ENCODE peak calls at places on chromosomes 1 and 21, in four cellular contexts. D is uterus, W is AG04449, I is esophagus squamous epithelium. H is an unnamed sample.

GRCh38 chr21:33496345-33496744 is 4.8 kb upstream of the DNAJC28 start:
- DNase-seq in I (no peak), D (no peak), W (no peak), H (no peak)

GRCh38 chr1:168637350-168637991 is 61.1 kb downstream of the XCL1 start:
- DNase-seq in W (no peak), I (no peak), D (no peak), H (peak)

GRCh38 chr21:46320331-46320801 is 3.3 kb downstream of the C21orf58 start:
- DNase-seq in I (no peak), W (no peak), D (no peak), H (no peak)

GRCh38 chr1:116133696-116134095 is 22.5 kb downstream of the MAB21L3 start:
- DNase-seq in W (no peak), I (no peak), D (no peak), H (no peak)

GRCh38 chr1:111441573-111442192 is 7.4 kb downstream of the WDR77 start:
- DNase-seq in I (no peak), W (no peak), D (no peak), H (no peak)

GRCh38 chr1:72432645-72433267 is 150.4 kb upstream of the NEGR1 start:
- DNase-seq in I (no peak), W (no peak), D (no peak), H (no peak)

GRCh38 chr1:18085387-18086074 is 22.1 kb upstream of the IGSF21 start:
- DNase-seq in W (no peak), D (no peak), I (no peak), H (no peak)

GRCh38 chr1:171644805-171645483 is 7.5 kb downstream of the MYOC start:
- DNase-seq in W (peak), I (no peak), D (peak), H (peak)

DNA sequence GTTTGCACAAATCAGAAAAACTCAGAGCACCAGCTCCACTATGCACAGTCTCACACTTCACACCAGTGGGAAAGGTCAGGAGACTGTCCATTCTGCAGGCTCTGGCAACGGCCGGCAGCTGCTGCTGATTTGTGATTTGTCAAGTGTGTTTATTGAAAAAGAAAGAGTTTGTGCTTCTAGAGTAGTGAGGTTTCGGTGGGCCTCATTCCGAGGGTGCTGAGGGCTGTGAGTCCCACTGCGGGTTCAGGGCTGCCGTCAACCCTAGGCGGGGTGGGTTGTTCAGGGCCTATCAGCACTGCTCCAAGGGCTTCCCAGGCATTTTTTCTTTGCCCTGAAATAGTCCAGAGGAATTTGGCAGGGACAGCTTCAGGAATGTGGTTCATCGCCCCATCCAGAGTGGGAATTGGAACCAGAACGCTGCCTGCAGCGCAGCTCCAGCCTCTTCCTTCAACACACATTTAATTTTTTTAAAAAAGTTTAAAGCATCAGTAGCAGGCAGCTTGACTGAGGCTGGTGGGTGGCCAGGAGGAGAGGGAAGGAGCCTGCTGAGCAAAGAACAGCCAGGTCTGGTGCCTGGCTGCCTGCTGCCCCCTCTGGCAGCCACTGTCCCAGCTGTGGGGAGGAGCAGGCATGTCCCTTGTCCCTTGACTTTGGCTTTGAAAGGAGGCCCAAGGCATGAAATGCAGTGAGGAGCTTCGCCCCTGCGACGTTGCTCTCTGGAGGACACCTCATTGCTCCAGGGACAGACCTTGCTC is 19.7 kb downstream of the STUM start:
- DNase-seq in D (peak), W (no peak), I (no peak), H (no peak)
- TF ChIP-seq CTCF in D (no peak), W (peak), I (peak), H (peak)

GRCh38 chr21:45040739-45041138 is 33.6 kb upstream of the ADARB1 start:
- DNase-seq in I (no peak), D (no peak), W (no peak), H (no peak)
- H3K4me3 ChIP-seq in I (no peak), D (no peak), W (no peak), H (no peak)

GRCh38 chr1:26182372-26182675 is 5.0 kb downstream of the CNKSR1 start:
- DNase-seq in W (no peak), D (no peak), I (no peak), H (no peak)

GRCh38 chr1:26175346-26175745 is 1.9 kb upstream of the CNKSR1 start:
- DNase-seq in D (no peak), W (no peak), I (no peak), H (no peak)

GRCh38 chr1:26181586-26182371 is 4.5 kb downstream of the CNKSR1 start:
- DNase-seq in W (no peak), I (no peak), D (no peak), H (no peak)

GRCh38 chr1:26180010-26180506 is 2.8 kb downstream of the CNKSR1 start:
- DNase-seq in W (no peak), I (no peak), D (no peak), H (peak)

GRCh38 chr1:26177182-26177684 is at the start of gene CNKSR1:
- DNase-seq in I (no peak), W (no peak), D (no peak), H (no peak)
- TF ChIP-seq CTCF in I (peak), W (no peak), D (no peak), H (no peak)

GRCh38 chr1:154970631-154971340 is at the start of gene SHC1:
- DNase-seq in I (peak), W (peak), D (peak), H (peak)

GRCh38 chr1:154969741-154970452 is 650 bp downstream of the SHC1 start:
- DNase-seq in D (peak), W (no peak), I (no peak), H (no peak)

GRCh38 chr1:154972213-154972516 is 1.6 kb upstream of the SHC1 start:
- DNase-seq in W (no peak), I (no peak), D (no peak), H (no peak)

GRCh38 chr1:154972517-154973343 is 1.8 kb upstream of the CKS1B start:
- DNase-seq in D (peak), I (no peak), W (peak), H (no peak)

DNA sequence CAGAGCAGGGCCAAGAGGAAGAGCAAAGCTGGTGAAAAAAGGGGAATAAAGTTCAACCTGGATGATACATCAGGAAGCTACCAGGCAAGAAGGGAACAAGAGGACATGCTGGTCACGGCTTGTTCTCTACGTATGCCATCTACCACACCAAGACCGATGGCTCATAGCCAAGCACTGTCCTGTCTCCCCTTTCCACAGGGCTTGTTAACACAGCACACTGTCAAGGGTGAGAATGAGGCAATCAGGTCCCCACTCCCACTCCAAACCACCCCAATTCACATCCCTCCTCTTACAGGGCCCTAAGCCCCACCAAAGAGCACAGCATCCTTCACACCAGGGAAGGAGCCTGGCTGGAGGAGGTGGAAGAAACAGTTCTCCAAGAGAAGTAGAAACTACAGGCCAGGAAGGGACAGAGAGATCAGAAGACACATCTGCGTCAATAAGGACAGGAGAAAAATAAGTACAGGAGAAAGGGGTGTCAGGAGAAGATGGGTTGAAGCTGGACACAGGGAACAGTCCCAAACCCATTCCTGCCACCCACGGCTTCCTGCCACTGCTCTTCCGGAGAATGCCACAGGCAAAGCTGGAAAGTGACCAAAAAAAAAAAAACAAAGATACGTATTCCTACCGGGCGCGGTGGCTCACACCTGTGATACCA is 923 bp upstream of the SHC1 start:
- DNase-seq in W (no peak), D (peak), I (no peak), H (no peak)
- H3K4me3 ChIP-seq in W (peak), D (no peak), I (peak), H (no peak)

GRCh38 chr1:202561726-202562442 is 148.4 kb downstream of the SYT2 start:
- DNase-seq in W (no peak), D (no peak), I (no peak), H (no peak)
- TF ChIP-seq CTCF in W (no peak), D (no peak), I (peak), H (peak)

DNA sequence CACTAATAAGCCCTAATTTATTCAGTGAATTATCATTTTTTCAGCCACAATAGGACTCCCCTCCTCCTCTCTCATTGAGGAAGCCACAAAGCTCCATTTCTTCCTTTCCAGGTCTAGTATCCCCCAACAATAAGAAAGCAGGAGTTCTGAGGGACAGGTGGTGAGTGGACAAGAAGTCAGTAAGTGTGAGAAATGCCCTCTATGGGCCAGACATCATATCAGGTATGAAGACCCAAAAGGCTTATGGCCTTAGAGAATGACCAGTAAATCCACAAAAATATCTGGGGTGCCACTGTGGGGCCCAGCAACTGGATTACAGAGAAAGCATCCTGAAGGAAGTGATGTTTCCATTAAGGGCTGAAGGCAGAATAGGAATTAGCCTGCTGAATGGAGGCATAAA is 175.7 kb downstream of the TRIM33 start:
- DNase-seq in D (no peak), I (no peak), W (no peak), H (no peak)
- H3K4me3 ChIP-seq in D (no peak), I (no peak), W (no peak), H (no peak)

DNA sequence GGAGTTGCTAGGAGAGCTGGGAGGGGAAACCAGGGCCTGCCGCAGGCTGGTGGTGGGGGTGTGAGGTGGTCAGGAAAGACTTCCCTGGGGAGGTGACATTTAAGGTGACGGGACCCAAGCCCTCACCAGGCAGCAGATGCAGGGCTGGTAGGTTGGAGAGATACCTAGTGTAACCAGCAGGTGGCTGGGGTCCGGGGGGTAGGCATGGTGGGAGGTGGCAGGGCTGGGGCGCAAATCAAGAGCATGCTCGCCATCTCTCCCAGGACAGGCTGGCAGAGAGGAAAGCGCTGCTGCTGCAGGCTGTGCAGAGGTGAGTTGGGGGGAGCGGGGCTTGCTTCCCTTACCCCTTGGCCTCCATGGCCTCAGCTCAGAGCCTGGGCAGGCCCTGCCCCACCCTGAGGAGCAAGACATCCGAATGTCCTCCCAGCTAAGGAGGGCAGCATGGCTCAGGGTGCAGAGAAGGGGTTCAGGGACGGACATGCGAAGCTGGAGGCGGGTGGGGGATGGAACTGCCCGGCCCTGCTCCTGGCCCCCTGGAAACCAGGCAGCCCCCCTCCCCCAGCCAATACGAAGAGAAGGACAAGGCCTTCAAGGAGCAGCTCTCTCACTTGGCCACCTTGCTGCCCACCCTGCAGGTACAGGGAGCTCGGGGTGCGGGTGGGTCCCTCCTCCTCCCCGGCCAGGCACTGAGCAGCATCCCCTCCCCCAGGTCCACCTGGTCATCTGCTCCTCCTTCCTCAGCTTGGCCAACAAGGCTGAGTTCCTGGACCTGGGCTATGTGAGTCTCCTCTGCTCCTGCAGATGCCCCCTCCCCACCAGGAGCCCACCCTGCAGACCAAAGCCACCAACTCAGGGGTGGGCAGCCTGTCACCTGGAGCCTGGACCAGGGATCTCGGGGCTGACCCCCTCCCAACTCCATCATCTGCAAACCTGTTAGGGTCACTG is 4.0 kb downstream of the RNF207 start:
- DNase-seq in W (no peak), I (no peak), D (no peak), H (no peak)
- TF ChIP-seq CTCF in W (no peak), I (no peak), D (no peak), H (peak)